ENCODE peak calls at places on chromosomes 5 and 9, in seven cellular contexts. R, H, I, Q, C, B and Z are unnamed samples.

GRCh38 chr9:20592673-20593072 is 29.6 kb downstream of the MLLT3 start:
- DNase-seq in R (no peak), H (peak; percentile 20), I (no peak), Q (no peak), C (no peak), B (no peak), Z (no peak)

GRCh38 chr5:151062405-151063135 is 18.3 kb downstream of the TNIP1 start:
- DNase-seq in R (no peak), H (no peak), I (no peak), Q (no peak), C (no peak), B (no peak), Z (no peak)

GRCh38 chr9:136324501-136325300 is 2.6 kb upstream of the GPSM1 start:
- DNase-seq in R (peak; percentile 67), H (no peak), I (no peak), Q (no peak), C (no peak), B (no peak), Z (no peak)

GRCh38 chr9:114204265-114204664 is 48.9 kb downstream of the COL27A1 start:
- DNase-seq in R (no peak), H (no peak), I (no peak), Q (no peak), C (no peak), B (no peak), Z (no peak)

GRCh38 chr9:72800326-72800994 is 152.4 kb downstream of the ALDH1A1 start:
- DNase-seq in R (no peak), H (no peak), I (no peak), Q (no peak), C (no peak), B (no peak), Z (no peak)

GRCh38 chr9:90783964-90784363 is 17.7 kb upstream of the SYK start:
- DNase-seq in R (no peak), H (no peak), I (no peak), Q (no peak), C (no peak), B (no peak), Z (no peak)

GRCh38 chr9:116355153-116355827 is 201.7 kb downstream of the PAPPA start:
- DNase-seq in R (peak; percentile 33), H (peak; percentile 87), I (no peak), Q (no peak), C (no peak), B (no peak), Z (no peak)

GRCh38 chr9:127219533-127219932 is 45.0 kb upstream of the GARNL3 start:
- DNase-seq in R (no peak), H (no peak), I (no peak), Q (no peak), C (no peak), B (no peak), Z (no peak)

GRCh38 chr5:15791274-15791673 is 291.3 kb downstream of the FBXL7 start:
- DNase-seq in R (no peak), H (peak; percentile 14), I (no peak), Q (peak; percentile 26), C (no peak), B (no peak), Z (no peak)

GRCh38 chr9:91426123-91426745 is 2.6 kb upstream of the NFIL3 start:
- DNase-seq in R (no peak), H (peak; percentile 66), I (no peak), Q (peak; percentile 82), C (peak; percentile 16), B (no peak), Z (peak; percentile 72)

GRCh38 chr5:56819027-56819881 is 3.9 kb downstream of the MAP3K1 start:
- DNase-seq in R (no peak), H (no peak), I (no peak), Q (no peak), C (no peak), B (no peak), Z (peak; percentile 30)

GRCh38 chr5:137636076-137636475 is 99.8 kb downstream of the KLHL3 start:
- DNase-seq in R (no peak), H (no peak), I (no peak), Q (no peak), C (no peak), B (no peak), Z (no peak)

GRCh38 chr5:122099060-122099790 is 21.2 kb upstream of the LOX start:
- DNase-seq in R (no peak), H (peak; percentile 71), I (no peak), Q (peak; percentile 86), C (no peak), B (no peak), Z (peak; percentile 81)

GRCh38 chr9:29750062-29750461 is 2176.8 kb upstream of the C9orf72 start:
- DNase-seq in R (no peak), H (peak; percentile 77), I (no peak), Q (no peak), C (no peak), B (no peak), Z (no peak)

GRCh38 chr5:135467051-135467625 is 15.0 kb upstream of the TIFAB start:
- DNase-seq in R (no peak), H (no peak), I (no peak), Q (no peak), C (no peak), B (no peak), Z (no peak)

GRCh38 chr9:40907657-40908624 is 220.5 kb downstream of the FOXD4L6 start:
- DNase-seq in R (no peak), H (no peak), I (no peak), Q (no peak), C (no peak), B (no peak), Z (no peak)

GRCh38 chr9:116605904-116606341 is 81.2 kb upstream of the TRIM32 start:
- DNase-seq in R (peak; percentile 27), H (peak; percentile 61), I (no peak), Q (peak; percentile 22), C (no peak), B (no peak), Z (no peak)

GRCh38 chr9:3035594-3036389 is 191.9 kb upstream of the PUM3 start:
- DNase-seq in R (no peak), H (no peak), I (no peak), Q (no peak), C (no peak), B (no peak), Z (no peak)

GRCh38 chr9:892123-892522 is 50.6 kb downstream of the DMRT1 start:
- DNase-seq in R (no peak), H (no peak), I (no peak), Q (no peak), C (no peak), B (no peak), Z (no peak)
- TF ChIP-seq CTCF in R (no peak), H (no peak), I (no peak), Q (no peak), C (no peak), B (no peak), Z (no peak)

DNA sequence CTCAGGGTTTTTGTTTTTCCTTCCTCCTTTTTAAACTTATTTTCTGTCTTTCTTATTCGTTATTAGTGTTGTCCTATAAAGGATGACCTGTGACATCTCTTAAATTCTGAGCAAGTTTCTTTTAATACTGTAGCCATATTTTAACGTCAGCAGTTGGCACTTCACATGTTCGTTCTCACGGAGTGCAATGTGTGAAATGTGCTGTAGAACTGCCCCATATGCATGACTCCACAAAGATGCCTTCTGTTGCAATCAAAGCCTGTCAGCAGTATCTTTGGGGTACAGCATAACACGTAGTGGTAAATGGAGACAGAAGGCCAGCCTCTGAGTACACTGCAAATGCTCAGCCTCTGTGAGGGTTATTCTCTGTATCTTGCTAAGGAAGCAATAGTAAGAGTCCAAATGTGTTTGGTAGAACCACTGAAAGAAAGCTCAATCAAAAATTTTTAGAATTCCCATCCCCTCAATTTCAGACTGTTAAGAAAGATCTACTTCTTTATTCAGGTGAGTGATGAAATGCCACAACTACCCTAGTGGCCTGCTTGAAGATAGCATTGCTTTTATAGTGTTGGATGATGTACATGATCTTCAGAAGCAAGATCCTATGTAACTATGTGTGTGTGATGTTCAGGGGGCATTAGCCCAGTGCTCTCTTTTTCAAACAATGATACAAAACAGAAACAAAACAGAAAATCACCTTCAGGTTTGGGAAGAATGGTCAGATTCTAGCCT is 277.7 kb downstream of the TMEM167A start:
- DNase-seq in R (no peak), H (no peak), I (no peak), Q (no peak), C (no peak), B (no peak), Z (no peak)
- TF ChIP-seq CTCF in R (no peak), H (peak; percentile 9), I (no peak), Q (no peak), C (no peak), B (no peak), Z (no peak)

DNA sequence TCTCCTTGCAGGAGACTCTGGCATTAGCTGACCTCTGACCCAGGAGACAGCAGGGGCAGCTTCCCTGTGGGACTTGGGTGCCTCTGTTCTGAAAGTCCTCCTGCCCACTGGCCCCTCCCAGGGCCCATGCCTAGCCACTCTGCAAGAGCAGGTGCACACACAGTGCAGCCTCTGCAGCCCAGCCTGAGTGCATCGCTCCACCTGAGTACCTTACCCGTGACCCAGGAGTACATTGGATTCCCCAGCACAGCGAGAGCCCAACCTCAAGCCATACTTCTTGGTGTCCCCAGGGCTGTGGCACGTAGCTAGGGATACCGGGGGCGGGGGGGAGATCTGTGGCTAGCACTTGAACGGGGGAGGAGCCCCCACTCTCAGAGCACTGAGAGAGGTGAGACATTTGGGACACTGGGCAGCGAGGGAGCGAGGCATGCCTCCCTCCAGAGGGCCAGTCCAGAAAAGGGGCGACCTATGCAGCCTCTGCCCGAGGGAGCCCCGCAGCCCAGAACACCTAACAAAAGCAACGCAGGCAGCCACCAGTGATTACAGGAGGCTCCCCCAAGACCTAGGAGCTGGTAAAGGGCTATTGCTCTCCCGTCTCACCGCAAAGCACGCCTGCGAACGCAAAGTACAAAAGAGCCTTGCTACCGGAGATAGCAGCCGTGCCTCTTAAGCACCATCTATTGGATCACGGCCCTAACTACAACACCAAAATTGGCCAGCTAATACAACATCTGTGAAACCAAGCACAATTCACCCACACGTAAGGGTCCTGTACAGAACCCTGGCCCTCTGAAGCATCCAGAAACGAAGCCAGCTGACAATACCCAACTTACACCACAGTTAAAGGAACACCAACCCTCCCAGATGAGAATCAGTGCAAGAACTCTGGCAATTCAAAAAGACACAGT is 826 bp upstream of the PRDM9 start:
- DNase-seq in R (no peak), H (peak; percentile 64), I (no peak), Q (peak; percentile 39), C (no peak), B (no peak), Z (peak; percentile 62)
- TF ChIP-seq CTCF in R (peak; percentile 21), H (peak; percentile 40), I (no peak), Q (peak; percentile 23), C (no peak), B (no peak), Z (peak; percentile 25)

DNA sequence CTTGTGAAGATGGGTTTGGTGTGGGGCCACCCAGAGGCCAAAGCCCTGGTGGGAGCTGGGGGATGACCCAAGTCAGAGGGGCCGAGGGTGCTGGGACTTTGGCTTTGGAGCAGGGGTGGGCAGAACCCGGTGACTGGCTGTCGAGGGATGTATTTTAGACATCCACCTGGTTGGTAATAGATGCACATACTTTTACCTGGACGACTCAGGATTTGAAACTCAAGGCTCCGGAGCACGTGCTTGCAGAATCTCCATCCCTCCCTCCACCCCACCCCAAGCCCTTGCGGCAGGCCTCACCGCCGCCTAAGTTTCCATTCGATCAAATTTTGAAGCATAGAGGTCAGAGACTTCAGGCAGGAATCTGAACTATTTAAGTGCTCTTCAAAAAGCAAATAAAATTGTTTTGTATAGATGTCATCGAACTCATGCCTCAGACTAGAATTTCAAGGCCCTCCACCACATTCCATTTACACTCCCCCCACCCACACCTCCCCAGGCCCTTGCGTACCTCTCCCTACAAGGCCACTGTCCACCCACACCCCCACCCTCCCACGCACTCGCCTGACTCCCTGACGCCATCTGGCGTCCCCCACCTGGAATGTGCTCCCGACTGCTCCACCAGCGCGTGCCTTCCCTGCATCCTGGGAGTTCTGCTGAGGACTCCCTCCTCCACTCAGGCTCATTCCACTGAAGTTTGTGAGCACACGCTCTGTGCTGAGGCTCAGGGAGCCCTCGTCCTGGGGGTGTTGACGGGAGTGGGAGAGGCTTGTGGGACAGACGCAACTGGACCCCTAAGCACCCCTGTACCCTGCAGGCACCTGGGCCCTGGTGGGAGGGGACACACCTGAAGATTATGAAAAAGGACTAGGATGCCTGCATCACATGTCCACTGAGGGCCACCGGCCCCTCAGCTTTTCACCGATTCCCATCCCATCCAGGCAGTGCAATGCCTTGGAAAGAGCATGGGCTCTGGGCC is 56.4 kb upstream of the RPL26L1 start:
- DNase-seq in R (peak; percentile 83), H (peak; percentile 94), I (peak; percentile 81), Q (peak; percentile 92), C (no peak), B (peak; percentile 45), Z (peak; percentile 75)
- TF ChIP-seq CTCF in R (peak; percentile 54), H (peak; percentile 47), I (no peak), Q (peak; percentile 47), C (no peak), B (no peak), Z (peak; percentile 27)